ENCODE peak calls at places on chromosomes 13 and 19, in six cellular contexts. One of them, this sample, is unnamed.

GRCh38 chr19:50384685-50385535 is 763 bp downstream of the POLD1 start:
- DNase-seq in thyroid gland: no peak
- DNase-seq in tibial nerve: no peak
- DNase-seq in esophagus squamous epithelium: no peak
- DNase-seq in ovary: peak; percentile 19
- DNase-seq in A549: no peak
- DNase-seq in this sample: no peak

GRCh38 chr19:36113895-36114762 is 546 bp downstream of the POLR2I start:
- DNase-seq in thyroid gland: peak; percentile 49
- DNase-seq in tibial nerve: peak; percentile 22
- DNase-seq in esophagus squamous epithelium: no peak
- DNase-seq in ovary: peak; percentile 69
- DNase-seq in A549: peak; percentile 63
- DNase-seq in this sample: no peak

GRCh38 chr19:36114763-36115452 is at the start of gene POLR2I:
- DNase-seq in thyroid gland: peak; percentile 99
- DNase-seq in tibial nerve: peak; percentile 99
- DNase-seq in esophagus squamous epithelium: peak; percentile 94
- DNase-seq in ovary: peak; percentile 99
- DNase-seq in A549: peak; percentile 100
- DNase-seq in this sample: peak; percentile 100

GRCh38 chr19:1929051-1929742 is 11.8 kb upstream of the CSNK1G2 start:
- DNase-seq in thyroid gland: peak; percentile 80
- DNase-seq in tibial nerve: peak; percentile 73
- DNase-seq in esophagus squamous epithelium: no peak
- DNase-seq in ovary: peak; percentile 80
- DNase-seq in A549: peak; percentile 73
- DNase-seq in this sample: no peak

GRCh38 chr19:48634036-48634342 is 3.2 kb downstream of the DBP start:
- DNase-seq in thyroid gland: no peak
- DNase-seq in tibial nerve: no peak
- DNase-seq in esophagus squamous epithelium: no peak
- DNase-seq in ovary: no peak
- DNase-seq in A549: no peak
- DNase-seq in this sample: no peak

GRCh38 chr13:32001392-32001768 is 30.2 kb upstream of the FRY start:
- DNase-seq in thyroid gland: peak; percentile 9
- DNase-seq in tibial nerve: no peak
- DNase-seq in esophagus squamous epithelium: no peak
- DNase-seq in ovary: no peak
- DNase-seq in A549: peak; percentile 40
- DNase-seq in this sample: no peak

GRCh38 chr19:49335784-49336481 is 727 bp downstream of the CD37 start:
- DNase-seq in thyroid gland: no peak
- DNase-seq in tibial nerve: no peak
- DNase-seq in esophagus squamous epithelium: no peak
- DNase-seq in ovary: peak; percentile 12
- DNase-seq in A549: no peak
- DNase-seq in this sample: peak; percentile 70

GRCh38 chr13:25943666-25944065 is 108.2 kb downstream of the SHISA2 start:
- DNase-seq in thyroid gland: no peak
- DNase-seq in tibial nerve: no peak
- DNase-seq in esophagus squamous epithelium: no peak
- DNase-seq in ovary: no peak
- DNase-seq in A549: no peak
- DNase-seq in this sample: no peak

GRCh38 chr13:106376411-106377112 is 158.9 kb downstream of the EFNB2 start:
- DNase-seq in thyroid gland: no peak
- DNase-seq in tibial nerve: no peak
- DNase-seq in esophagus squamous epithelium: no peak
- DNase-seq in ovary: no peak
- DNase-seq in A549: peak; percentile 17
- DNase-seq in this sample: no peak

GRCh38 chr19:4636761-4637160 is 2.6 kb upstream of the TNFAIP8L1 start:
- DNase-seq in thyroid gland: no peak
- DNase-seq in tibial nerve: no peak
- DNase-seq in esophagus squamous epithelium: no peak
- DNase-seq in ovary: no peak
- DNase-seq in A549: no peak
- DNase-seq in this sample: no peak

GRCh38 chr13:20526664-20527063 is 1.0 kb upstream of the CRYL1 start:
- DNase-seq in thyroid gland: peak; percentile 9
- DNase-seq in tibial nerve: no peak
- DNase-seq in esophagus squamous epithelium: no peak
- DNase-seq in ovary: no peak
- DNase-seq in A549: no peak
- DNase-seq in this sample: no peak

GRCh38 chr19:44954649-44955499 is at the start of gene CLPTM1:
- DNase-seq in thyroid gland: peak; percentile 97
- DNase-seq in tibial nerve: peak; percentile 93
- DNase-seq in esophagus squamous epithelium: peak; percentile 82
- DNase-seq in ovary: peak; percentile 96
- DNase-seq in A549: peak; percentile 100
- DNase-seq in this sample: peak; percentile 99
- TF ChIP-seq POLR2A in thyroid gland: peak; percentile 80
- TF ChIP-seq POLR2A in tibial nerve: peak; percentile 83
- TF ChIP-seq POLR2A in esophagus squamous epithelium: peak; percentile 48
- TF ChIP-seq POLR2A in ovary: peak; percentile 77
- TF ChIP-seq POLR2A in A549: peak; percentile 76
- TF ChIP-seq POLR2A in this sample: peak; percentile 28

DNA sequence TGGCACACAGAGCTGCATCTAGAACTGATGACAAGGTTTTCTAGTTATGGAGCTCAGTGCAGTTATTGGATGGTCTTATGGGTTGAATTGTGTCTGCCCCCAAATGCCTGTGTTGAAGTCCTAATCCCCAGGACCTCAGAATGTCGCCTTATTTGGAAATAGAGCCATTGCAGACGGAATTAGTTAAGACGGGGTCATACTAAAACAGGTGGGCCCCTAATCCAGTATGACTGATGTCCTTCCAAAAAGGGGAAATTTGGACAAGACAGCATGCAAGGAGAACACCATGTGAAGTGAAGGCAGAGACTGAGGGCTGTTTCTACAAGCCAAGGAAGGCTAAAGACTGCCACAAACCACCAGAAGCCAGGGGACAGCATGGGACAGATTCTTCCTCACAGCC is 148.7 kb downstream of the KCTD12 start:
- DNase-seq in thyroid gland: no peak
- DNase-seq in tibial nerve: no peak
- DNase-seq in esophagus squamous epithelium: no peak
- DNase-seq in ovary: no peak
- DNase-seq in A549: no peak
- DNase-seq in this sample: peak; percentile 75
- H3K4me3 ChIP-seq in thyroid gland: no peak overlapping the region
- H3K4me3 ChIP-seq in tibial nerve: no peak overlapping the region
- H3K4me3 ChIP-seq in esophagus squamous epithelium: no peak overlapping the region
- H3K4me3 ChIP-seq in ovary: no peak overlapping the region
- H3K4me3 ChIP-seq in A549: no peak overlapping the region
- H3K4me3 ChIP-seq in this sample: no peak overlapping the region

DNA sequence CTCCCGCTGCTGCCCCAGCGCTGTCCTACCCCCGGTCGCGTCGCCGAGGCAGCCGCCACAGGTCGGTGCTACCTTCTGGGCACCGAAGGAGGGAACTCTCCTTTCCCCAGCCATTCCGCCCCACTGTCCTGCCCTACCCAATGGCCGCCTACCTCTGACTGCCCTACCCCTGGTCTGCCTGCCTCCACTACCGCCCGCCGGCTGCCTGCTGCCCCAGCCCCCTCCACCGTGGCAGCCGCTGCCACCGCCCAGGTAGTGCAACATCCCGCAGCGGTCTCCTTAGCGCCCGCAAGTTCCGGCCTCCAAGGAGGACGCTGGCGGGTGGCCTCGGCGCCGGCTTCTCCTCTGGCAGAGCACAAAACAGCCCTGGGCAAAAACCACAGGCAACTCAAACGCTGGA is 1303.1 kb downstream of the UQCRFS1 start:
- DNase-seq in thyroid gland: no peak
- DNase-seq in tibial nerve: no peak
- DNase-seq in esophagus squamous epithelium: no peak
- DNase-seq in ovary: no peak
- DNase-seq in A549: no peak
- DNase-seq in this sample: no peak
- TF ChIP-seq POLR2A in thyroid gland: no peak
- TF ChIP-seq POLR2A in tibial nerve: no peak
- TF ChIP-seq POLR2A in esophagus squamous epithelium: no peak
- TF ChIP-seq POLR2A in ovary: no peak
- TF ChIP-seq POLR2A in A549: no peak
- TF ChIP-seq POLR2A in this sample: no peak

GRCh38 chr13:65829241-65830008 is 1400.7 kb downstream of the PCDH9 start:
- DNase-seq in thyroid gland: no peak
- DNase-seq in tibial nerve: no peak
- DNase-seq in esophagus squamous epithelium: no peak
- DNase-seq in ovary: no peak
- DNase-seq in A549: no peak
- DNase-seq in this sample: no peak
- H3K4me3 ChIP-seq in thyroid gland: no peak overlapping the region
- H3K4me3 ChIP-seq in tibial nerve: no peak overlapping the region
- H3K4me3 ChIP-seq in esophagus squamous epithelium: no peak overlapping the region
- H3K4me3 ChIP-seq in ovary: no peak overlapping the region
- H3K4me3 ChIP-seq in A549: no peak overlapping the region
- H3K4me3 ChIP-seq in this sample: no peak overlapping the region

GRCh38 chr13:30906411-30906990 is 430 bp downstream of the MEDAG start:
- DNase-seq in thyroid gland: peak; percentile 5
- DNase-seq in tibial nerve: no peak
- DNase-seq in esophagus squamous epithelium: no peak
- DNase-seq in ovary: peak; percentile 50
- DNase-seq in A549: no peak
- DNase-seq in this sample: peak; percentile 84
- TF ChIP-seq POLR2A in thyroid gland: no peak
- TF ChIP-seq POLR2A in tibial nerve: no peak
- TF ChIP-seq POLR2A in esophagus squamous epithelium: no peak
- TF ChIP-seq POLR2A in ovary: no peak
- TF ChIP-seq POLR2A in A549: no peak
- TF ChIP-seq POLR2A in this sample: no peak

This sample was measured in esophagus muscularis mucosa.